ENCODE peak calls at places on chromosomes 16 and 17, in nine cellular contexts. S is posterior cingulate gyrus; A is AG10803; F is activated naive CD4-positive, alpha-beta T cell; I is GM23248; X is heart left ventricle; T is GDM1; O is stimulated activated CD8-positive, alpha-beta memory T cell treated with anti-CD3 and anti-CD28 coated beads, Interleukin-7, amount 100 ng/mL, for 24 hours; C is germinal center. P is an unnamed sample.

GRCh38 chr16:86346034-86346433 is 164.3 kb upstream of the FOXF1 start:
- DNase-seq in T (no peak), F (no peak), S (no peak), I (no peak), X (no peak), O (no peak), A (no peak), C (no peak), P (no peak)

GRCh38 chr17:59371426-59372099 is 40.1 kb downstream of the YPEL2 start:
- DNase-seq in F (no peak), X (no peak), S (no peak), C (no peak), I (peak), T (no peak), A (peak), O (no peak), P (no peak)

GRCh38 chr17:77515227-77515626 is 374.5 kb downstream of the SEC14L1 start:
- DNase-seq in S (no peak), O (no peak), C (no peak), T (no peak), X (no peak), F (no peak), A (no peak), I (no peak), P (no peak)

GRCh38 chr17:6599364-6599763 is 41.1 kb downstream of the KIAA0753 start:
- DNase-seq in I (no peak), O (no peak), T (peak), X (no peak), F (no peak), A (no peak), S (no peak), C (peak), P (no peak)

GRCh38 chr17:21774263-21774662 is 81.9 kb downstream of the KCNJ18 start:
- DNase-seq in C (no peak), I (no peak), S (no peak), X (no peak), A (no peak), F (no peak), O (no peak), T (no peak), P (no peak)

GRCh38 chr16:49631521-49632041 is 224.3 kb downstream of the ZNF423 start:
- DNase-seq in S (no peak), O (no peak), X (no peak), F (no peak), C (no peak), A (peak), T (no peak), I (peak), P (no peak)

GRCh38 chr17:73465130-73465529 is 153.3 kb upstream of the CDC42EP4 start:
- DNase-seq in I (no peak), S (no peak), A (no peak), C (no peak), X (no peak), T (no peak), O (no peak), F (no peak), P (no peak)

GRCh38 chr16:71383054-71383773 is 24.7 kb downstream of the CALB2 start:
- DNase-seq in O (no peak), C (no peak), I (peak), S (no peak), A (peak), T (no peak), F (no peak), X (no peak), P (no peak)

GRCh38 chr17:48542114-48542955 is 2.6 kb downstream of the HOXB2 start:
- DNase-seq in A (no peak), I (peak), S (no peak), C (no peak), F (no peak), X (no peak), O (no peak), T (no peak), P (no peak)

GRCh38 chr17:76805319-76805718 is 62.9 kb upstream of the MGAT5B start:
- DNase-seq in O (no peak), F (no peak), I (peak), X (no peak), A (peak), C (no peak), T (no peak), S (no peak), P (no peak)

GRCh38 chr16:77171750-77172635 is 19.0 kb upstream of the MON1B start:
- DNase-seq in S (no peak), I (peak), F (no peak), X (no peak), C (peak), A (peak), T (peak), O (no peak), P (no peak)

GRCh38 chr16:49574826-49575225 is 201.2 kb downstream of the C16orf78 start:
- DNase-seq in O (no peak), I (no peak), C (no peak), A (no peak), T (no peak), X (no peak), F (no peak), S (no peak), P (no peak)

GRCh38 chr17:80346498-80347275 is 68.3 kb upstream of the ENDOV start:
- DNase-seq in X (no peak), I (no peak), C (no peak), F (no peak), S (no peak), T (no peak), A (no peak), O (no peak), P (no peak)

GRCh38 chr17:79395545-79395944 is 215.3 kb downstream of the RBFOX3 start:
- DNase-seq in A (no peak), I (no peak), F (no peak), O (no peak), T (no peak), S (no peak), X (no peak), C (no peak), P (no peak)

GRCh38 chr16:87041286-87041685 is 275.9 kb downstream of the C16orf95 start:
- DNase-seq in T (no peak), C (no peak), S (no peak), X (no peak), A (no peak), F (no peak), I (no peak), O (no peak), P (no peak)

GRCh38 chr16:30041841-30042240 is 10.8 kb upstream of the TLCD3B start:
- DNase-seq in A (peak), T (no peak), S (no peak), O (no peak), X (no peak), I (peak), C (no peak), F (no peak), P (no peak)

GRCh38 chr16:64695684-64696083 is 426.2 kb downstream of the CDH11 start:
- DNase-seq in X (no peak), S (no peak), F (no peak), I (peak), O (no peak), C (no peak), A (peak), T (no peak), P (no peak)

GRCh38 chr16:67339453-67339852 is 12.8 kb downstream of the LRRC36 start:
- DNase-seq in X (no peak), C (no peak), I (peak), O (no peak), T (no peak), F (no peak), S (no peak), A (peak), P (no peak)

GRCh38 chr16:67919618-67920210 is 11.9 kb downstream of the CTRL start:
- DNase-seq in O (no peak), S (no peak), C (no peak), A (no peak), T (peak), I (peak), F (no peak), X (no peak), P (no peak)

GRCh38 chr16:8718753-8719386 is 44.5 kb downstream of the ABAT start:
- DNase-seq in C (no peak), I (no peak), S (no peak), O (no peak), F (no peak), A (no peak), X (no peak), T (no peak), P (no peak)

GRCh38 chr16:66416981-66417700 is 10.0 kb upstream of the BEAN1 start:
- DNase-seq in T (no peak), S (no peak), F (no peak), O (no peak), C (no peak), I (peak), A (peak), X (no peak), P (no peak)

GRCh38 chr17:43453331-43453812 is 30.4 kb upstream of the DHX8 start:
- DNase-seq in F (no peak), S (no peak), A (no peak), X (peak), O (no peak), T (no peak), I (no peak), C (no peak), P (no peak)

GRCh38 chr17:78390241-78391050 is 12.0 kb downstream of the PGS1 start:
- DNase-seq in O (no peak), C (no peak), I (peak), F (no peak), S (no peak), A (peak), T (no peak), X (peak), P (no peak)

GRCh38 chr17:55318715-55319487 is 54.1 kb downstream of the HLF start:
- DNase-seq in S (no peak), X (no peak), F (no peak), C (no peak), O (no peak), A (no peak), T (no peak), I (no peak), P (no peak)

GRCh38 chr16:88993006-88993787 is 16.2 kb upstream of the CBFA2T3 start:
- DNase-seq in F (no peak), O (no peak), S (no peak), X (no peak), I (no peak), C (peak), A (no peak), T (peak), P (peak)

GRCh38 chr16:48531011-48531962 is 78.7 kb downstream of the N4BP1 start:
- DNase-seq in T (no peak), S (no peak), F (no peak), X (peak), I (peak), C (no peak), O (no peak), A (peak), P (no peak)

GRCh38 chr16:56871172-56871593 is 6.2 kb downstream of the SLC12A3 start:
- DNase-seq in C (peak), S (no peak), O (no peak), X (no peak), A (peak), I (peak), T (no peak), F (no peak), P (no peak)

GRCh38 chr17:65888649-65889048 is 303.3 kb downstream of the CEP112 start:
- DNase-seq in F (no peak), S (no peak), I (peak), O (no peak), A (peak), C (no peak), T (no peak), X (no peak), P (no peak)

GRCh38 chr17:1766382-1767135 is 4.7 kb downstream of the SERPINF1 start:
- DNase-seq in S (no peak), C (no peak), O (no peak), F (no peak), A (no peak), T (no peak), X (no peak), I (no peak), P (no peak)

GRCh38 chr17:21370430-21370829 is 5.7 kb upstream of the KCNJ12 start:
- DNase-seq in F (no peak), C (no peak), I (no peak), S (no peak), X (peak), O (no peak), A (no peak), T (peak), P (no peak)